ENCODE peak calls at places on chromosomes 1 and 21, in nine cellular contexts. One of them, this sample, is unnamed.

GRCh38 chr1:203858055-203858454 is 3.3 kb upstream of the SNRPE start:
- DNase-seq in tibial nerve: no peak
- DNase-seq in lower leg skin: no peak
- DNase-seq in GM12892: no peak
- DNase-seq in uterus: no peak
- DNase-seq in right lobe of liver: no peak
- DNase-seq in IMR-90: peak
- DNase-seq in erythroblast: no peak
- DNase-seq in breast epithelium: no peak
- DNase-seq in this sample: no peak

GRCh38 chr21:42988234-42988965 is 14.0 kb downstream of the PKNOX1 start:
- DNase-seq in tibial nerve: no peak
- DNase-seq in lower leg skin: no peak
- DNase-seq in GM12892: no peak
- DNase-seq in uterus: no peak
- DNase-seq in right lobe of liver: no peak
- DNase-seq in IMR-90: peak
- DNase-seq in erythroblast: no peak
- DNase-seq in breast epithelium: no peak
- DNase-seq in this sample: no peak

GRCh38 chr1:116853680-116854191 is 56.0 kb upstream of the PTGFRN start:
- DNase-seq in tibial nerve: no peak
- DNase-seq in lower leg skin: no peak
- DNase-seq in GM12892: no peak
- DNase-seq in uterus: no peak
- DNase-seq in right lobe of liver: no peak
- DNase-seq in IMR-90: peak
- DNase-seq in erythroblast: no peak
- DNase-seq in breast epithelium: no peak
- DNase-seq in this sample: no peak

GRCh38 chr1:234709473-234710279 is 99.7 kb upstream of the IRF2BP2 start:
- DNase-seq in tibial nerve: no peak
- DNase-seq in lower leg skin: peak
- DNase-seq in GM12892: no peak
- DNase-seq in uterus: no peak
- DNase-seq in right lobe of liver: no peak
- DNase-seq in IMR-90: no peak
- DNase-seq in erythroblast: peak
- DNase-seq in breast epithelium: peak
- DNase-seq in this sample: no peak

GRCh38 chr1:18668750-18669404 is 38.2 kb downstream of the PAX7 start:
- DNase-seq in tibial nerve: no peak
- DNase-seq in lower leg skin: no peak
- DNase-seq in GM12892: no peak
- DNase-seq in uterus: no peak
- DNase-seq in right lobe of liver: no peak
- DNase-seq in IMR-90: no peak
- DNase-seq in erythroblast: no peak
- DNase-seq in breast epithelium: peak
- DNase-seq in this sample: no peak

GRCh38 chr1:19889656-19890055 is 7.5 kb downstream of the OTUD3 start:
- DNase-seq in tibial nerve: no peak
- DNase-seq in lower leg skin: no peak
- DNase-seq in GM12892: no peak
- DNase-seq in uterus: no peak
- DNase-seq in right lobe of liver: no peak
- DNase-seq in IMR-90: no peak
- DNase-seq in erythroblast: no peak
- DNase-seq in breast epithelium: no peak
- DNase-seq in this sample: no peak

GRCh38 chr1:217524787-217525520 is 105.9 kb downstream of the GPATCH2 start:
- DNase-seq in tibial nerve: no peak
- DNase-seq in lower leg skin: no peak
- DNase-seq in GM12892: no peak
- DNase-seq in uterus: no peak
- DNase-seq in right lobe of liver: no peak
- DNase-seq in IMR-90: peak
- DNase-seq in erythroblast: no peak
- DNase-seq in breast epithelium: no peak
- DNase-seq in this sample: no peak

GRCh38 chr1:184145083-184145482 is 93.6 kb downstream of the TSEN15 start:
- DNase-seq in tibial nerve: no peak
- DNase-seq in lower leg skin: no peak
- DNase-seq in GM12892: no peak
- DNase-seq in uterus: no peak
- DNase-seq in right lobe of liver: no peak
- DNase-seq in IMR-90: no peak
- DNase-seq in erythroblast: no peak
- DNase-seq in breast epithelium: no peak
- DNase-seq in this sample: no peak

DNA sequence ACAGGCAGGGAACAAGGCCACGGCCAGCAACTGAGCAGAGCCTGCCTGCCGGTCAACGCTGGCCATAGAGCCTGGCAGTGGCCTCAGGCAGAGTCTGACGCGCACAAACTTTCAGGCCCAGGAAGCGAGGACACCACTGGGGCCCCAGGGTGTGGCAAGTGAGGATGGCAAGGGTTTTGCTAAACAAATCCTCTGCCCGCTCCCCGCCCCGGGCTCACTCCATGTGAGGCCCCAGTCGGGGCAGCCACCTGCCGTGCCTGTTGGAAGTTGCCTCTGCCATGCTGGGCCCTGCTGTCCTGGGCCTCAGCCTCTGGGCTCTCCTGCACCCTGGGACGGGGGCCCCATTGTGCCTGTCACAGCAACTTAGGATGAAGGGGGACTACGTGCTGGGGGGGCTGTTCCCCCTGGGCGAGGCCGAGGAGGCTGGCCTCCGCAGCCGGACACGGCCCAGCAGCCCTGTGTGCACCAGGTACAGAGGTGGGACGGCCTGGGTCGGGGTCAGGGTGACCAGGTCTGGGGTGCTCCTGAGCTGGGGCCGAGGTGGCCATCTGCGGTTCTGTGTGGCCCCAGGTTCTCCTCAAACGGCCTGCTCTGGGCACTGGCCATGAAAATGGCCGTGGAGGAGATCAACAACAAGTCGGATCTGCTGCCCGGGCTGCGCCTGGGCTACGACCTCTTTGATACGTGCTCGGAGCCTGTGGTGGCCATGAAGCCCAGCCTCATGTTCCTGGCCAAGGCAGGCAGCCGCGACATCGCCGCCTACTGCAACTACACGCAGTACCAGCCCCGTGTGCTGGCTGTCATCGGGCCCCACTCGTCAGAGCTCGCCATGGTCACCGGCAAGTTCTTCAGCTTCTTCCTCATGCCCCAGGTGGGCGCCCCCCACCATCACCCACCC is at the start of gene TAS1R3:
- DNase-seq in tibial nerve: no peak
- DNase-seq in lower leg skin: no peak
- DNase-seq in GM12892: no peak
- DNase-seq in uterus: no peak
- DNase-seq in right lobe of liver: no peak
- DNase-seq in IMR-90: no peak
- DNase-seq in erythroblast: no peak
- DNase-seq in breast epithelium: no peak
- DNase-seq in this sample: no peak
- TF ChIP-seq POLR2A in tibial nerve: no peak
- TF ChIP-seq POLR2A in lower leg skin: no peak
- TF ChIP-seq POLR2A in GM12892: no peak
- TF ChIP-seq POLR2A in uterus: no peak
- TF ChIP-seq POLR2A in right lobe of liver: no peak
- TF ChIP-seq POLR2A in IMR-90: no peak
- TF ChIP-seq POLR2A in erythroblast: no peak
- TF ChIP-seq POLR2A in breast epithelium: no peak
- TF ChIP-seq POLR2A in this sample: no peak

GRCh38 chr1:66374148-66374547 is 159.8 kb upstream of the SGIP1 start:
- DNase-seq in tibial nerve: no peak
- DNase-seq in lower leg skin: no peak
- DNase-seq in GM12892: no peak
- DNase-seq in uterus: no peak
- DNase-seq in right lobe of liver: no peak
- DNase-seq in IMR-90: no peak
- DNase-seq in erythroblast: no peak
- DNase-seq in breast epithelium: no peak
- DNase-seq in this sample: no peak

GRCh38 chr1:66374561-66375111 is 159.3 kb upstream of the SGIP1 start:
- DNase-seq in tibial nerve: no peak
- DNase-seq in lower leg skin: no peak
- DNase-seq in GM12892: no peak
- DNase-seq in uterus: no peak
- DNase-seq in right lobe of liver: no peak
- DNase-seq in IMR-90: peak
- DNase-seq in erythroblast: no peak
- DNase-seq in breast epithelium: no peak
- DNase-seq in this sample: no peak

GRCh38 chr1:66373072-66373685 is 160.8 kb upstream of the SGIP1 start:
- DNase-seq in tibial nerve: no peak
- DNase-seq in lower leg skin: no peak
- DNase-seq in GM12892: no peak
- DNase-seq in uterus: no peak
- DNase-seq in right lobe of liver: no peak
- DNase-seq in IMR-90: no peak
- DNase-seq in erythroblast: no peak
- DNase-seq in breast epithelium: no peak
- DNase-seq in this sample: no peak

GRCh38 chr1:66372522-66373071 is 161.4 kb upstream of the SGIP1 start:
- DNase-seq in tibial nerve: no peak
- DNase-seq in lower leg skin: no peak
- DNase-seq in GM12892: no peak
- DNase-seq in uterus: no peak
- DNase-seq in right lobe of liver: no peak
- DNase-seq in IMR-90: no peak
- DNase-seq in erythroblast: no peak
- DNase-seq in breast epithelium: no peak
- DNase-seq in this sample: no peak

GRCh38 chr1:66375125-66375524 is 158.8 kb upstream of the SGIP1 start:
- DNase-seq in tibial nerve: no peak
- DNase-seq in lower leg skin: no peak
- DNase-seq in GM12892: no peak
- DNase-seq in uterus: no peak
- DNase-seq in right lobe of liver: no peak
- DNase-seq in IMR-90: no peak
- DNase-seq in erythroblast: no peak
- DNase-seq in breast epithelium: no peak
- DNase-seq in this sample: no peak
- TF ChIP-seq POLR2A in tibial nerve: no peak
- TF ChIP-seq POLR2A in lower leg skin: no peak
- TF ChIP-seq POLR2A in GM12892: no peak
- TF ChIP-seq POLR2A in uterus: no peak
- TF ChIP-seq POLR2A in right lobe of liver: no peak
- TF ChIP-seq POLR2A in IMR-90: no peak
- TF ChIP-seq POLR2A in erythroblast: no peak
- TF ChIP-seq POLR2A in breast epithelium: no peak
- TF ChIP-seq POLR2A in this sample: no peak

GRCh38 chr1:11738096-11738495 is 2.2 kb downstream of the AGTRAP start:
- DNase-seq in tibial nerve: no peak
- DNase-seq in lower leg skin: no peak
- DNase-seq in GM12892: no peak
- DNase-seq in uterus: no peak
- DNase-seq in right lobe of liver: no peak
- DNase-seq in IMR-90: no peak
- DNase-seq in erythroblast: no peak
- DNase-seq in breast epithelium: no peak
- DNase-seq in this sample: no peak

GRCh38 chr1:11735854-11736745 is at the start of gene AGTRAP:
- DNase-seq in tibial nerve: peak
- DNase-seq in lower leg skin: peak
- DNase-seq in GM12892: peak
- DNase-seq in uterus: peak
- DNase-seq in right lobe of liver: peak
- DNase-seq in IMR-90: peak
- DNase-seq in erythroblast: peak
- DNase-seq in breast epithelium: peak
- DNase-seq in this sample: peak

GRCh38 chr1:11735531-11735853 is 444 bp upstream of the AGTRAP start:
- DNase-seq in tibial nerve: no peak
- DNase-seq in lower leg skin: no peak
- DNase-seq in GM12892: no peak
- DNase-seq in uterus: no peak
- DNase-seq in right lobe of liver: no peak
- DNase-seq in IMR-90: no peak
- DNase-seq in erythroblast: no peak
- DNase-seq in breast epithelium: no peak
- DNase-seq in this sample: no peak

GRCh38 chr1:11738783-11739182 is 2.8 kb downstream of the AGTRAP start:
- DNase-seq in tibial nerve: no peak
- DNase-seq in lower leg skin: no peak
- DNase-seq in GM12892: no peak
- DNase-seq in uterus: no peak
- DNase-seq in right lobe of liver: no peak
- DNase-seq in IMR-90: no peak
- DNase-seq in erythroblast: peak
- DNase-seq in breast epithelium: no peak
- DNase-seq in this sample: no peak

DNA sequence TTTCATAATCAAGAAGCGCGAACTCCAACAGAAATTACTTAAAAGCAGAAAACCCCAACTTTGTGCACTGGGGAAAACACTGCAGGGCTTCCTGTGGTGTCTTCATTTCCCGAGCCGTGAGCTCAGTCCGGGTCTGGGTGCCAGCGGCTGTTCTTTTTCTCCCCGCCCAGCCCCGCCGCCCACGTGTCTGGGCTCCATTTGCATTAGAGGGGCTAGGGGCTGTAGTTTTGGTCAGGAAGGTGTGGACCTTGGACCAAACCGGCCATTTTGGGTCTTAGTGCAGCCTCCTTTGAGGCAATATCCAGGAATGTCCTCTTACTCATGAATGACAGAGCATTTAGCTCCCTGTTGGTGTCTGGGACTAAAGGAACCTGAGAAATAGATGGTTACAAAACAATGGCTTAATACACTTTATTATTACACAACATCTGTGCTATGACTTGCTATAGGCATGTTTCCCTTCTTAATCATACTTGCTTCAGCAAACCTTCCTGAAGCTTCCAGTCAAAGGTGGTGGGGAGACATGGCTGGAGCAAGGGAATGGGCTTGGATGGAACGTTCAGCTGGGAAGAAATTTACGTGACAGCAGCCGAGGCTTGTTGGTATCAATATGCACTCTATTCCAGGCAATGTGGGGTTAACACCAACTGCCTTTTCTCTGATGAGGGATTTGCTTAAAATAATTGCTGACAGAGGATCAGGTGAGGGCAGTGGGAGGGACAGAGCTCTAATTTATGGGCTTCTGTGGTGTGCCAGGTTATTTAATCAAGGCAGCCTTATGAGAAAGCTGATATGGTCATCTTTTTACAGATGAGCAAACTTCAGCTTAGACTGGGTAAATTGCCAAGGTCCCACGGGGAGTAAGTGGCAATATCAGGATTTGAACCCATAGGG is 1.1 kb downstream of the AGTRAP start:
- DNase-seq in tibial nerve: peak
- DNase-seq in lower leg skin: peak
- DNase-seq in GM12892: no peak
- DNase-seq in uterus: peak
- DNase-seq in right lobe of liver: peak
- DNase-seq in IMR-90: peak
- DNase-seq in erythroblast: peak
- DNase-seq in breast epithelium: no peak
- DNase-seq in this sample: no peak
- TF ChIP-seq POLR2A in tibial nerve: no peak
- TF ChIP-seq POLR2A in lower leg skin: no peak
- TF ChIP-seq POLR2A in GM12892: no peak
- TF ChIP-seq POLR2A in uterus: no peak
- TF ChIP-seq POLR2A in right lobe of liver: no peak
- TF ChIP-seq POLR2A in IMR-90: no peak
- TF ChIP-seq POLR2A in erythroblast: peak
- TF ChIP-seq POLR2A in breast epithelium: no peak
- TF ChIP-seq POLR2A in this sample: no peak

DNA sequence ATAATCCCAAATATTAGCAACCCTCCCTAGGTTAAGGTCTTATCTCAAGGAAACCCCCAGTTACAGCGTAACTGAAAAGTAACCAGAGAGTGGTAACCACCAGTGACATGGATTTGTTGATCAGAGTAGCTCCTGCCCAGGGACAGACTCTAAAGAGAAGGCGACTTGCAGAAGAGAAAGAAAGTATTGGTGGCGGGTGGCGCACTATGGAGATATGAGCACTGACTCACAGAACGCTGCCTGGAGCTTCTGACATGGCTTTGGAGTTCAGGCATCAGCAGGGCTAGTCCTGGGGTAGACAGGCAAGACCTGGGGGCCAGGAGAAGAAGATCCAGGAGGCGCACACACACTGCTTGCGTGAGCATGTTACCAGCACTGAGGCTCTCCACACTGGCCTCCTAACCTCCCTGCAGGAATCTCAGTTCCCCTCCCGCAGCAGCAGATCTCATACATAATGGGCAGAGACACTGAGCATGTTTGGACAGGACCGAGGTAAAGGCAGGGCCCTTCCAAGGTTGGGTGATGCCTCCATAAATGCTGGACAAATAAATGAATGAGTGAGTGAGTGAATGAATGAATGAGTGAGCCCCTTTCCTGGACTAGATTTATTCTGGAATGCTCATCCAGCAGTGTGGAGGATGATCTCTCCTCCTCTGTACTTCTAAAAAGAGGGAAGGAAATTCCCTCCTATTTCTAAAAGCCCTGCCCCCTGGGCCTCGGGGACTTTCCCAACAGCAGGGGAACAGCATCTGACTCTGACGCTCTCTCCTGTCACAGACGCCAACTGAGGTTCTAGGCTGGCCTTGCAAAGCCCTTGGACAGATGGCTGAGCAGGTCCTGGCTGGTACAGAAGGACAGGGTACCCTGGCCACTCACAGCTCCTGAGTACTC is 175.5 kb downstream of the CLIC6 start:
- DNase-seq in tibial nerve: peak
- DNase-seq in lower leg skin: peak
- DNase-seq in GM12892: no peak
- DNase-seq in uterus: no peak
- DNase-seq in right lobe of liver: peak
- DNase-seq in IMR-90: peak
- DNase-seq in erythroblast: peak
- DNase-seq in breast epithelium: no peak
- DNase-seq in this sample: no peak
- TF ChIP-seq POLR2A in tibial nerve: no peak
- TF ChIP-seq POLR2A in lower leg skin: no peak
- TF ChIP-seq POLR2A in GM12892: no peak
- TF ChIP-seq POLR2A in uterus: no peak
- TF ChIP-seq POLR2A in right lobe of liver: peak
- TF ChIP-seq POLR2A in IMR-90: no peak
- TF ChIP-seq POLR2A in erythroblast: no peak
- TF ChIP-seq POLR2A in breast epithelium: no peak
- TF ChIP-seq POLR2A in this sample: no peak

This sample was measured in esophagus squamous epithelium.